ENCODE peak calls at places on chromosomes 3 and 15, in four cellular contexts. One of them, this sample, is unnamed.

GRCh38 chr3:57864853-57865252 is 108.7 kb downstream of the SLMAP start:
- DNase-seq in progenitor cell of endocrine pancreas: no peak
- DNase-seq in left colon: no peak
- DNase-seq in T-helper 17 cell: no peak
- DNase-seq in this sample: peak

GRCh38 chr3:185270262-185270955 is 16.6 kb upstream of the EHHADH start:
- DNase-seq in left colon: no peak
- DNase-seq in T-helper 17 cell: no peak
- DNase-seq in progenitor cell of endocrine pancreas: no peak
- DNase-seq in this sample: peak

GRCh38 chr3:28575100-28575747 is 226.6 kb upstream of the AZI2 start:
- DNase-seq in left colon: no peak
- DNase-seq in progenitor cell of endocrine pancreas: peak
- DNase-seq in T-helper 17 cell: no peak
- DNase-seq in this sample: peak

GRCh38 chr3:196553551-196553950 is 14.8 kb downstream of the WDR53 start:
- DNase-seq in progenitor cell of endocrine pancreas: no peak
- DNase-seq in left colon: no peak
- DNase-seq in T-helper 17 cell: no peak
- DNase-seq in this sample: no peak

GRCh38 chr3:150748648-150749047 is 14.3 kb downstream of the SIAH2 start:
- DNase-seq in progenitor cell of endocrine pancreas: no peak
- DNase-seq in T-helper 17 cell: no peak
- DNase-seq in left colon: no peak
- DNase-seq in this sample: no peak

GRCh38 chr3:193744822-193745684 is 152.0 kb downstream of the OPA1 start:
- DNase-seq in left colon: no peak
- DNase-seq in T-helper 17 cell: no peak
- DNase-seq in progenitor cell of endocrine pancreas: no peak
- DNase-seq in this sample: peak

GRCh38 chr15:31214864-31215489 is 111.7 kb upstream of the KLF13 start:
- DNase-seq in T-helper 17 cell: no peak
- DNase-seq in progenitor cell of endocrine pancreas: no peak
- DNase-seq in left colon: no peak
- DNase-seq in this sample: peak

GRCh38 chr3:184765730-184766074 is 46.3 kb upstream of the VPS8 start:
- DNase-seq in T-helper 17 cell: no peak
- DNase-seq in progenitor cell of endocrine pancreas: no peak
- DNase-seq in left colon: no peak
- DNase-seq in this sample: no peak

GRCh38 chr15:38618242-38618925 is 53.8 kb upstream of the RASGRP1 start:
- DNase-seq in left colon: no peak
- DNase-seq in T-helper 17 cell: no peak
- DNase-seq in progenitor cell of endocrine pancreas: no peak
- DNase-seq in this sample: no peak

GRCh38 chr3:6449099-6449498 is 411.8 kb upstream of the GRM7 start:
- DNase-seq in progenitor cell of endocrine pancreas: no peak
- DNase-seq in left colon: no peak
- DNase-seq in T-helper 17 cell: no peak
- DNase-seq in this sample: no peak

GRCh38 chr3:139448104-139448503 is 28.2 kb downstream of the RBP2 start:
- DNase-seq in progenitor cell of endocrine pancreas: no peak
- DNase-seq in left colon: no peak
- DNase-seq in T-helper 17 cell: no peak
- DNase-seq in this sample: no peak

GRCh38 chr3:21729888-21730459 is 21.0 kb downstream of the ZNF385D start:
- DNase-seq in progenitor cell of endocrine pancreas: no peak
- DNase-seq in left colon: no peak
- DNase-seq in T-helper 17 cell: no peak
- DNase-seq in this sample: no peak

GRCh38 chr3:194537732-194538247 is 51.0 kb upstream of the ATP13A3 start:
- DNase-seq in T-helper 17 cell: no peak
- DNase-seq in progenitor cell of endocrine pancreas: no peak
- DNase-seq in left colon: peak
- DNase-seq in this sample: peak

GRCh38 chr3:5197022-5197421 is 9.5 kb downstream of the EDEM1 start:
- DNase-seq in progenitor cell of endocrine pancreas: no peak
- DNase-seq in left colon: no peak
- DNase-seq in T-helper 17 cell: no peak
- DNase-seq in this sample: peak

GRCh38 chr3:35537265-35537664 is 102.1 kb upstream of the ARPP21 start:
- DNase-seq in T-helper 17 cell: no peak
- DNase-seq in left colon: no peak
- DNase-seq in progenitor cell of endocrine pancreas: no peak
- DNase-seq in this sample: peak

GRCh38 chr15:77666296-77666660 is 33.6 kb upstream of the LINGO1 start:
- DNase-seq in left colon: no peak
- DNase-seq in progenitor cell of endocrine pancreas: no peak
- DNase-seq in T-helper 17 cell: no peak
- DNase-seq in this sample: no peak

GRCh38 chr15:89554247-89554646 is 21.0 kb upstream of the TICRR start:
- DNase-seq in progenitor cell of endocrine pancreas: no peak
- DNase-seq in left colon: no peak
- DNase-seq in T-helper 17 cell: no peak
- DNase-seq in this sample: no peak

GRCh38 chr3:69848113-69848512 is 108.8 kb downstream of the MITF start:
- DNase-seq in progenitor cell of endocrine pancreas: no peak
- DNase-seq in T-helper 17 cell: no peak
- DNase-seq in left colon: no peak
- DNase-seq in this sample: no peak